ENCODE peak calls at places on chromosomes 4 and X, in five cellular contexts. One of them, this sample, is unnamed.

GRCh38 chr4:25477251-25477650 is 100.2 kb downstream of the ANAPC4 start:
- DNase-seq in HS-27A: no peak
- DNase-seq in A172: no peak
- DNase-seq in GM04503: no peak
- DNase-seq in stimulated activated CD4-positive, alpha-beta T cell treated with anti-CD3 and anti-CD28 coated beads, TNF-alpha, amount 100 ng/mL, for 48 hours: no peak
- DNase-seq in this sample: no peak

GRCh38 chr4:7788193-7788592 is 151.5 kb downstream of the AFAP1 start:
- DNase-seq in HS-27A: no peak
- DNase-seq in A172: no peak
- DNase-seq in GM04503: no peak
- DNase-seq in stimulated activated CD4-positive, alpha-beta T cell treated with anti-CD3 and anti-CD28 coated beads, TNF-alpha, amount 100 ng/mL, for 48 hours: no peak
- DNase-seq in this sample: no peak

GRCh38 chrX:154417157-154417556 is 5.8 kb downstream of the TAFAZZIN start:
- DNase-seq in HS-27A: no peak
- DNase-seq in A172: peak
- DNase-seq in GM04503: no peak
- DNase-seq in stimulated activated CD4-positive, alpha-beta T cell treated with anti-CD3 and anti-CD28 coated beads, TNF-alpha, amount 100 ng/mL, for 48 hours: no peak
- DNase-seq in this sample: no peak

GRCh38 chr4:73187325-73187724 is 71.3 kb downstream of the ANKRD17 start:
- DNase-seq in HS-27A: no peak
- DNase-seq in A172: peak
- DNase-seq in GM04503: no peak
- DNase-seq in stimulated activated CD4-positive, alpha-beta T cell treated with anti-CD3 and anti-CD28 coated beads, TNF-alpha, amount 100 ng/mL, for 48 hours: no peak
- DNase-seq in this sample: no peak

GRCh38 chrX:41922125-41922521 is 1.2 kb downstream of the CASK start:
- DNase-seq in HS-27A: no peak
- DNase-seq in A172: peak
- DNase-seq in GM04503: no peak
- DNase-seq in stimulated activated CD4-positive, alpha-beta T cell treated with anti-CD3 and anti-CD28 coated beads, TNF-alpha, amount 100 ng/mL, for 48 hours: no peak
- DNase-seq in this sample: no peak

GRCh38 chrX:109939498-109939897 is 63.4 kb upstream of the TMEM164 start:
- DNase-seq in HS-27A: no peak
- DNase-seq in A172: no peak
- DNase-seq in GM04503: no peak
- DNase-seq in stimulated activated CD4-positive, alpha-beta T cell treated with anti-CD3 and anti-CD28 coated beads, TNF-alpha, amount 100 ng/mL, for 48 hours: no peak
- DNase-seq in this sample: no peak

GRCh38 chr4:48642421-48643144 is 137.5 kb downstream of the FRYL start:
- DNase-seq in HS-27A: no peak
- DNase-seq in A172: no peak
- DNase-seq in GM04503: peak
- DNase-seq in stimulated activated CD4-positive, alpha-beta T cell treated with anti-CD3 and anti-CD28 coated beads, TNF-alpha, amount 100 ng/mL, for 48 hours: no peak
- DNase-seq in this sample: no peak

GRCh38 chr4:48698029-48698901 is 81.8 kb downstream of the FRYL start:
- DNase-seq in HS-27A: peak
- DNase-seq in A172: peak
- DNase-seq in GM04503: peak
- DNase-seq in stimulated activated CD4-positive, alpha-beta T cell treated with anti-CD3 and anti-CD28 coated beads, TNF-alpha, amount 100 ng/mL, for 48 hours: no peak
- DNase-seq in this sample: no peak

GRCh38 chr4:184969610-184970009 is 48.7 kb upstream of the HELT start:
- DNase-seq in HS-27A: no peak
- DNase-seq in A172: no peak
- DNase-seq in GM04503: no peak
- DNase-seq in stimulated activated CD4-positive, alpha-beta T cell treated with anti-CD3 and anti-CD28 coated beads, TNF-alpha, amount 100 ng/mL, for 48 hours: no peak
- DNase-seq in this sample: no peak

This sample was measured in BJ.